ENCODE peak calls at places on chromosome 17, in six cellular contexts. One of them, this sample, is unnamed.

GRCh38 chr17:40312893-40313659 is 4.1 kb downstream of the RARA start:
- DNase-seq in activated gamma-delta T cell treated with Interleukin-2 at 50 U/mL for 16 hours: no peak
- DNase-seq in HEK293T: no peak
- DNase-seq in T-helper 17 cell: no peak
- DNase-seq in EL: no peak
- DNase-seq in substantia nigra: no peak
- DNase-seq in this sample: no peak

GRCh38 chr17:10881959-10882358 is 44.1 kb upstream of the PIRT start:
- DNase-seq in activated gamma-delta T cell treated with Interleukin-2 at 50 U/mL for 16 hours: no peak
- DNase-seq in HEK293T: no peak
- DNase-seq in T-helper 17 cell: no peak
- DNase-seq in EL: no peak
- DNase-seq in substantia nigra: no peak
- DNase-seq in this sample: no peak

GRCh38 chr17:33989357-33990148 is 265.5 kb upstream of the CCL2 start:
- DNase-seq in activated gamma-delta T cell treated with Interleukin-2 at 50 U/mL for 16 hours: no peak
- DNase-seq in HEK293T: no peak
- DNase-seq in T-helper 17 cell: no peak
- DNase-seq in EL: no peak
- DNase-seq in substantia nigra: no peak
- DNase-seq in this sample: no peak

GRCh38 chr17:38815576-38816193 is 9.4 kb downstream of the CWC25 start:
- DNase-seq in activated gamma-delta T cell treated with Interleukin-2 at 50 U/mL for 16 hours: no peak
- DNase-seq in HEK293T: no peak
- DNase-seq in T-helper 17 cell: no peak
- DNase-seq in EL: peak; percentile 72
- DNase-seq in substantia nigra: no peak
- DNase-seq in this sample: no peak

GRCh38 chr17:58325976-58326468 is 2.6 kb downstream of the TSPOAP1 start:
- DNase-seq in activated gamma-delta T cell treated with Interleukin-2 at 50 U/mL for 16 hours: no peak
- DNase-seq in HEK293T: no peak
- DNase-seq in T-helper 17 cell: no peak
- DNase-seq in EL: no peak
- DNase-seq in substantia nigra: no peak
- DNase-seq in this sample: no peak

GRCh38 chr17:49497147-49498036 is 2.3 kb downstream of the NGFR start:
- DNase-seq in activated gamma-delta T cell treated with Interleukin-2 at 50 U/mL for 16 hours: peak; percentile 6
- DNase-seq in HEK293T: peak; percentile 61
- DNase-seq in T-helper 17 cell: no peak
- DNase-seq in EL: peak; percentile 25
- DNase-seq in substantia nigra: no peak
- DNase-seq in this sample: no peak

GRCh38 chr17:74135391-74136167 is 67.9 kb upstream of the RPL38 start:
- DNase-seq in activated gamma-delta T cell treated with Interleukin-2 at 50 U/mL for 16 hours: no peak
- DNase-seq in HEK293T: no peak
- DNase-seq in T-helper 17 cell: no peak
- DNase-seq in EL: no peak
- DNase-seq in substantia nigra: no peak
- DNase-seq in this sample: no peak

GRCh38 chr17:40526668-40527067 is 25.2 kb upstream of the TNS4 start:
- DNase-seq in activated gamma-delta T cell treated with Interleukin-2 at 50 U/mL for 16 hours: no peak
- DNase-seq in HEK293T: no peak
- DNase-seq in T-helper 17 cell: no peak
- DNase-seq in EL: no peak
- DNase-seq in substantia nigra: no peak
- DNase-seq in this sample: no peak

GRCh38 chr17:76360461-76360860 is 6.7 kb upstream of the PRPSAP1 start:
- DNase-seq in activated gamma-delta T cell treated with Interleukin-2 at 50 U/mL for 16 hours: no peak
- DNase-seq in HEK293T: no peak
- DNase-seq in T-helper 17 cell: no peak
- DNase-seq in EL: no peak
- DNase-seq in substantia nigra: no peak
- DNase-seq in this sample: no peak

GRCh38 chr17:57486978-57487377 is 230.7 kb downstream of the MSI2 start:
- DNase-seq in activated gamma-delta T cell treated with Interleukin-2 at 50 U/mL for 16 hours: no peak
- DNase-seq in HEK293T: no peak
- DNase-seq in T-helper 17 cell: no peak
- DNase-seq in EL: no peak
- DNase-seq in substantia nigra: no peak
- DNase-seq in this sample: peak; percentile 52

GRCh38 chr17:57599271-57600045 is 145.6 kb downstream of the CCDC182 start:
- DNase-seq in activated gamma-delta T cell treated with Interleukin-2 at 50 U/mL for 16 hours: peak; percentile 34
- DNase-seq in HEK293T: no peak
- DNase-seq in T-helper 17 cell: no peak
- DNase-seq in EL: no peak
- DNase-seq in substantia nigra: no peak
- DNase-seq in this sample: no peak

GRCh38 chr17:78383725-78384471 is 5.4 kb downstream of the PGS1 start:
- DNase-seq in activated gamma-delta T cell treated with Interleukin-2 at 50 U/mL for 16 hours: no peak
- DNase-seq in HEK293T: no peak
- DNase-seq in T-helper 17 cell: no peak
- DNase-seq in EL: peak; percentile 98
- DNase-seq in substantia nigra: no peak
- DNase-seq in this sample: no peak

GRCh38 chr17:80969030-80969673 is 22.5 kb upstream of the CHMP6 start:
- DNase-seq in activated gamma-delta T cell treated with Interleukin-2 at 50 U/mL for 16 hours: no peak
- DNase-seq in HEK293T: no peak
- DNase-seq in T-helper 17 cell: no peak
- DNase-seq in EL: no peak
- DNase-seq in substantia nigra: no peak
- DNase-seq in this sample: no peak

GRCh38 chr17:82804442-82805191 is 35.2 kb downstream of the ZNF750 start:
- DNase-seq in activated gamma-delta T cell treated with Interleukin-2 at 50 U/mL for 16 hours: no peak
- DNase-seq in HEK293T: no peak
- DNase-seq in T-helper 17 cell: no peak
- DNase-seq in EL: no peak
- DNase-seq in substantia nigra: no peak
- DNase-seq in this sample: no peak

GRCh38 chr17:73050797-73051196 is 41.7 kb downstream of the SLC39A11 start:
- DNase-seq in activated gamma-delta T cell treated with Interleukin-2 at 50 U/mL for 16 hours: no peak
- DNase-seq in HEK293T: no peak
- DNase-seq in T-helper 17 cell: no peak
- DNase-seq in EL: no peak
- DNase-seq in substantia nigra: no peak
- DNase-seq in this sample: no peak

GRCh38 chr17:1203111-1203966 is 23.6 kb upstream of the ABR start:
- DNase-seq in activated gamma-delta T cell treated with Interleukin-2 at 50 U/mL for 16 hours: peak; percentile 37
- DNase-seq in HEK293T: peak; percentile 96
- DNase-seq in T-helper 17 cell: peak; percentile 50
- DNase-seq in EL: peak; percentile 74
- DNase-seq in substantia nigra: no peak
- DNase-seq in this sample: no peak

GRCh38 chr17:38868095-38868967 is 1.5 kb upstream of the LASP1 start:
- DNase-seq in activated gamma-delta T cell treated with Interleukin-2 at 50 U/mL for 16 hours: no peak
- DNase-seq in HEK293T: no peak
- DNase-seq in T-helper 17 cell: no peak
- DNase-seq in EL: peak; percentile 84
- DNase-seq in substantia nigra: no peak
- DNase-seq in this sample: no peak

GRCh38 chr17:27802962-27803680 is 2.8 kb upstream of the NOS2 start:
- DNase-seq in activated gamma-delta T cell treated with Interleukin-2 at 50 U/mL for 16 hours: no peak
- DNase-seq in HEK293T: no peak
- DNase-seq in T-helper 17 cell: no peak
- DNase-seq in EL: no peak
- DNase-seq in substantia nigra: no peak
- DNase-seq in this sample: no peak

GRCh38 chr17:78817123-78817522 is 23.5 kb downstream of the USP36 start:
- DNase-seq in activated gamma-delta T cell treated with Interleukin-2 at 50 U/mL for 16 hours: peak; percentile 63
- DNase-seq in HEK293T: no peak
- DNase-seq in T-helper 17 cell: peak; percentile 65
- DNase-seq in EL: no peak
- DNase-seq in substantia nigra: no peak
- DNase-seq in this sample: no peak

GRCh38 chr17:82840431-82840831 is 609 bp upstream of the ZNF750 start:
- DNase-seq in activated gamma-delta T cell treated with Interleukin-2 at 50 U/mL for 16 hours: no peak
- DNase-seq in HEK293T: no peak
- DNase-seq in T-helper 17 cell: no peak
- DNase-seq in EL: no peak
- DNase-seq in substantia nigra: no peak
- DNase-seq in this sample: no peak

GRCh38 chr17:80101160-80101945 is at the start of gene GAA:
- DNase-seq in activated gamma-delta T cell treated with Interleukin-2 at 50 U/mL for 16 hours: peak; percentile 87
- DNase-seq in HEK293T: peak; percentile 99
- DNase-seq in T-helper 17 cell: peak; percentile 88
- DNase-seq in EL: peak; percentile 82
- DNase-seq in substantia nigra: peak; percentile 75
- DNase-seq in this sample: peak; percentile 69

GRCh38 chr17:6101706-6102105 is 31.5 kb downstream of the WSCD1 start:
- DNase-seq in activated gamma-delta T cell treated with Interleukin-2 at 50 U/mL for 16 hours: no peak
- DNase-seq in HEK293T: no peak
- DNase-seq in T-helper 17 cell: no peak
- DNase-seq in EL: no peak
- DNase-seq in substantia nigra: no peak
- DNase-seq in this sample: no peak

GRCh38 chr17:30908717-30909420 is 2.8 kb upstream of the TEFM start:
- DNase-seq in activated gamma-delta T cell treated with Interleukin-2 at 50 U/mL for 16 hours: no peak
- DNase-seq in HEK293T: no peak
- DNase-seq in T-helper 17 cell: no peak
- DNase-seq in EL: no peak
- DNase-seq in substantia nigra: no peak
- DNase-seq in this sample: no peak

GRCh38 chr17:57819273-57819672 is 30.6 kb downstream of the MRPS23 start:
- DNase-seq in activated gamma-delta T cell treated with Interleukin-2 at 50 U/mL for 16 hours: no peak
- DNase-seq in HEK293T: no peak
- DNase-seq in T-helper 17 cell: no peak
- DNase-seq in EL: no peak
- DNase-seq in substantia nigra: no peak
- DNase-seq in this sample: no peak

GRCh38 chr17:5209396-5209795 is 17.7 kb upstream of the ZNF594 start:
- DNase-seq in activated gamma-delta T cell treated with Interleukin-2 at 50 U/mL for 16 hours: no peak
- DNase-seq in HEK293T: no peak
- DNase-seq in T-helper 17 cell: no peak
- DNase-seq in EL: peak; percentile 36
- DNase-seq in substantia nigra: no peak
- DNase-seq in this sample: no peak

GRCh38 chr17:622356-622755 is 92.3 kb downstream of the VPS53 start:
- DNase-seq in activated gamma-delta T cell treated with Interleukin-2 at 50 U/mL for 16 hours: no peak
- DNase-seq in HEK293T: no peak
- DNase-seq in T-helper 17 cell: no peak
- DNase-seq in EL: peak; percentile 49
- DNase-seq in substantia nigra: no peak
- DNase-seq in this sample: no peak

GRCh38 chr17:48444531-48445247 is 14.7 kb upstream of the SKAP1 start:
- DNase-seq in activated gamma-delta T cell treated with Interleukin-2 at 50 U/mL for 16 hours: peak; percentile 34
- DNase-seq in HEK293T: no peak
- DNase-seq in T-helper 17 cell: no peak
- DNase-seq in EL: no peak
- DNase-seq in substantia nigra: no peak
- DNase-seq in this sample: no peak

GRCh38 chr17:45425125-45425983 is 7.3 kb downstream of the ARHGAP27 start:
- DNase-seq in activated gamma-delta T cell treated with Interleukin-2 at 50 U/mL for 16 hours: no peak
- DNase-seq in HEK293T: peak; percentile 70
- DNase-seq in T-helper 17 cell: no peak
- DNase-seq in EL: peak; percentile 80
- DNase-seq in substantia nigra: no peak
- DNase-seq in this sample: no peak

GRCh38 chr17:32551186-32551955 is 64.6 kb downstream of the CDK5R1 start:
- DNase-seq in activated gamma-delta T cell treated with Interleukin-2 at 50 U/mL for 16 hours: peak; percentile 9
- DNase-seq in HEK293T: no peak
- DNase-seq in T-helper 17 cell: no peak
- DNase-seq in EL: peak; percentile 49
- DNase-seq in substantia nigra: no peak
- DNase-seq in this sample: no peak

GRCh38 chr17:77734371-77735050 is 224.0 kb upstream of the TNRC6C start:
- DNase-seq in activated gamma-delta T cell treated with Interleukin-2 at 50 U/mL for 16 hours: no peak
- DNase-seq in HEK293T: peak; percentile 76
- DNase-seq in T-helper 17 cell: no peak
- DNase-seq in EL: peak; percentile 68
- DNase-seq in substantia nigra: peak; percentile 76
- DNase-seq in this sample: peak; percentile 69

GRCh38 chr17:59387351-59388069 is 56.1 kb downstream of the YPEL2 start:
- DNase-seq in activated gamma-delta T cell treated with Interleukin-2 at 50 U/mL for 16 hours: no peak
- DNase-seq in HEK293T: no peak
- DNase-seq in T-helper 17 cell: no peak
- DNase-seq in EL: no peak
- DNase-seq in substantia nigra: no peak
- DNase-seq in this sample: no peak

GRCh38 chr17:31744541-31744951 is 114.5 kb downstream of the COPRS start:
- DNase-seq in activated gamma-delta T cell treated with Interleukin-2 at 50 U/mL for 16 hours: no peak
- DNase-seq in HEK293T: no peak
- DNase-seq in T-helper 17 cell: no peak
- DNase-seq in EL: no peak
- DNase-seq in substantia nigra: no peak
- DNase-seq in this sample: no peak

GRCh38 chr17:40295471-40296457 is 8.1 kb downstream of the CDC6 start:
- DNase-seq in activated gamma-delta T cell treated with Interleukin-2 at 50 U/mL for 16 hours: no peak
- DNase-seq in HEK293T: no peak
- DNase-seq in T-helper 17 cell: no peak
- DNase-seq in EL: no peak
- DNase-seq in substantia nigra: no peak
- DNase-seq in this sample: no peak

This sample was measured in hypothalamus.